ENCODE peak calls at places on chromosomes 2 and 18, in four cellular contexts. P is AG09309, S is heart right ventricle, J is fibroblast of mammary gland. Y is an unnamed sample.

GRCh38 chr2:231732604-231733003 is 24.3 kb downstream of the PTMA start:
- DNase-seq in P (no peak), S (no peak), J (no peak), Y (no peak)

GRCh38 chr2:142867161-142867560 is 10.3 kb upstream of the KYNU start:
- DNase-seq in J (no peak), S (no peak), P (no peak), Y (no peak)

GRCh38 chr18:57759650-57760049 is 43.5 kb downstream of the ATP8B1 start:
- DNase-seq in J (peak; percentile 70), P (no peak), S (no peak), Y (no peak)

GRCh38 chr2:208407667-208408066 is 1.1 kb downstream of the PTH2R start:
- DNase-seq in S (no peak), P (no peak), J (peak; percentile 22), Y (peak; percentile 3)

GRCh38 chr2:205930209-205930608 is 155.8 kb downstream of the INO80D start:
- DNase-seq in S (peak; percentile 13), P (no peak), J (peak; percentile 40), Y (peak; percentile 19)

GRCh38 chr2:238448031-238448955 is 21.6 kb downstream of the ASB1 start:
- DNase-seq in J (no peak), S (no peak), P (no peak), Y (no peak)

GRCh38 chr2:127535422-127535901 is at the start of gene MYO7B:
- DNase-seq in J (no peak), S (no peak), P (no peak), Y (no peak)

GRCh38 chr2:69789762-69790600 is 39.5 kb upstream of the GMCL1 start:
- DNase-seq in S (no peak), P (no peak), J (no peak), Y (no peak)

GRCh38 chr18:136433-136832 is 21.9 kb upstream of the USP14 start:
- DNase-seq in P (no peak), J (no peak), S (no peak), Y (no peak)

GRCh38 chr2:151849413-151850010 is 21.3 kb upstream of the ARL5A start:
- DNase-seq in P (no peak), J (no peak), S (no peak), Y (no peak)

GRCh38 chr18:44887227-44887631 is 206.5 kb downstream of the SETBP1 start:
- DNase-seq in P (peak; percentile 29), J (peak; percentile 87), S (peak; percentile 32), Y (peak; percentile 18)

GRCh38 chr2:146481629-146482028 is 1363.2 kb upstream of the ACVR2A start:
- DNase-seq in P (no peak), S (no peak), J (peak; percentile 42), Y (no peak)

GRCh38 chr2:210816769-210817168 is 260.4 kb downstream of the CPS1 start:
- DNase-seq in S (no peak), P (no peak), J (no peak), Y (no peak)

GRCh38 chr2:25313711-25314513 is 27.8 kb downstream of the DNMT3A start:
- DNase-seq in P (no peak), J (no peak), S (no peak), Y (no peak)

GRCh38 chr2:241992753-241993152 is 123.2 kb downstream of the RTP5 start:
- DNase-seq in S (no peak), P (no peak), J (no peak), Y (no peak)

GRCh38 chr2:189088566-189089225 is 90.9 kb downstream of the COL5A2 start:
- DNase-seq in S (no peak), J (no peak), P (no peak), Y (no peak)

GRCh38 chr2:146701183-146701582 is 1143.6 kb upstream of the ACVR2A start:
- DNase-seq in J (peak; percentile 21), P (no peak), S (no peak), Y (no peak)

GRCh38 chr2:73082523-73083410 is 11.3 kb upstream of the SFXN5 start:
- DNase-seq in P (no peak), J (no peak), S (no peak), Y (no peak)

GRCh38 chr2:233850745-233851144 is 3.6 kb downstream of the HJURP start:
- DNase-seq in J (no peak), P (no peak), S (no peak), Y (no peak)

GRCh38 chr2:10765461-10765860 is 44.0 kb downstream of the ATP6V1C2 start:
- DNase-seq in P (no peak), J (no peak), S (no peak), Y (no peak)

GRCh38 chr2:216765810-216766259 is 70.5 kb upstream of the IGFBP5 start:
- DNase-seq in P (no peak), J (no peak), S (peak; percentile 48), Y (no peak)

GRCh38 chr2:202605174-202605573 is 29.6 kb upstream of the FAM117B start:
- DNase-seq in S (no peak), P (no peak), J (no peak), Y (no peak)

GRCh38 chr2:191245869-191246531 is 796 bp downstream of the MYO1B start:
- DNase-seq in P (no peak), J (peak; percentile 60), S (peak; percentile 81), Y (peak; percentile 36)

GRCh38 chr18:35337256-35337655 is 7.0 kb downstream of the ZNF24 start:
- DNase-seq in S (no peak), J (no peak), P (no peak), Y (no peak)

GRCh38 chr2:168738057-168738456 is 64.4 kb upstream of the NOSTRIN start:
- DNase-seq in J (no peak), P (no peak), S (no peak), Y (no peak)

GRCh38 chr2:220437938-220438337 is 810.5 kb downstream of the SLC4A3 start:
- DNase-seq in P (no peak), J (no peak), S (no peak), Y (no peak)

GRCh38 chr2:232075859-232076258 is 114.3 kb downstream of the DIS3L2 start:
- DNase-seq in J (no peak), P (no peak), S (no peak), Y (no peak)

GRCh38 chr18:59041819-59042476 is 97.7 kb upstream of the SEC11C start:
- DNase-seq in J (no peak), P (no peak), S (no peak), Y (no peak)

GRCh38 chr2:233433794-233434193 is 79.5 kb downstream of the DGKD start:
- DNase-seq in J (no peak), S (no peak), P (no peak), Y (no peak)

GRCh38 chr2:112972423-112973086 is 5.3 kb upstream of the IL36G start:
- DNase-seq in S (no peak), J (no peak), P (no peak), Y (no peak)

GRCh38 chr18:61764381-61764780 is 128.4 kb downstream of the RNF152 start:
- DNase-seq in J (no peak), S (no peak), P (no peak), Y (no peak)

GRCh38 chr18:46204143-46204542 is 100.0 kb downstream of the HAUS1 start:
- DNase-seq in J (no peak), P (no peak), S (no peak), Y (no peak)

GRCh38 chr2:202361133-202361532 is 15.0 kb upstream of the BMPR2 start:
- DNase-seq in J (peak; percentile 76), S (no peak), P (no peak), Y (no peak)

GRCh38 chr2:180000434-180000833 is 6.7 kb downstream of the CWC22 start:
- DNase-seq in S (no peak), P (no peak), J (peak; percentile 48), Y (no peak)

GRCh38 chr2:227577555-227577954 is 21.1 kb upstream of the SCYGR2 start:
- DNase-seq in S (no peak), J (no peak), P (no peak), Y (no peak)

GRCh38 chr2:227576110-227576509 is 22.6 kb upstream of the SCYGR2 start:
- DNase-seq in S (no peak), J (no peak), P (no peak), Y (peak; percentile 7)

GRCh38 chr2:227576812-227577211 is 21.9 kb upstream of the SCYGR2 start:
- DNase-seq in S (no peak), J (no peak), P (no peak), Y (no peak)

GRCh38 chr2:227582369-227582768 is 16.3 kb upstream of the SCYGR2 start:
- DNase-seq in P (no peak), J (no peak), S (no peak), Y (no peak)

GRCh38 chr2:227578642-227579041 is 20.1 kb upstream of the SCYGR2 start:
- DNase-seq in P (no peak), J (no peak), S (no peak), Y (no peak)
- TF ChIP-seq CTCF in P (no peak), J (no peak), S (no peak), Y (no peak)

DNA sequence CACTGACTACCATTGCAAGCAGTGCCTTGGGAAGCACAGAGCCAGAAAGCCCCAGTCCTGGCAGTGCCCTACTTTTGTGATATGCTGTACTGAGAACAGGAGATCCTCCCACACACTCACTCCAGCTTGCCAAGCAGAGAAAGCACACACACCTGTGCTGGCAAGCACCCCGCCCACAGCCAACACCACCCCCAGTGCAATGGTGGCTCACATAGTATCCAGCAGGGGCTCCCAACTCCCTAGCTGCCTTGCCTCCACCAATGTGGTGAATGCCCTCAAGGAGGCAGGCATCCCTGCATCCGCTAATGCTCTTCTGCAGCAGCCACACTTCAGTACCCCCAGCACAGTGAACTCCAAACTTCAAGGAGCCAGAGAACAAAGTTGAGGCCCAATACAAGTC is 1655.8 kb downstream of the SUCLG1 start:
- DNase-seq in S (no peak), J (no peak), P (no peak), Y (no peak)
- TF ChIP-seq CTCF in S (no peak), J (no peak), P (no peak), Y (no peak)

GRCh38 chr18:8506251-8507049 is 102.8 kb upstream of the RAB12 start:
- DNase-seq in S (no peak), J (no peak), P (no peak), Y (no peak)

GRCh38 chr18:8507881-8508280 is 101.4 kb upstream of the RAB12 start:
- DNase-seq in P (peak; percentile 21), J (peak; percentile 74), S (no peak), Y (no peak)

GRCh38 chr18:8508320-8508719 is 100.9 kb upstream of the RAB12 start:
- DNase-seq in S (no peak), P (no peak), J (peak; percentile 6), Y (no peak)

GRCh38 chr18:8505036-8505435 is 104.2 kb upstream of the RAB12 start:
- DNase-seq in P (no peak), J (no peak), S (no peak), Y (no peak)

DNA sequence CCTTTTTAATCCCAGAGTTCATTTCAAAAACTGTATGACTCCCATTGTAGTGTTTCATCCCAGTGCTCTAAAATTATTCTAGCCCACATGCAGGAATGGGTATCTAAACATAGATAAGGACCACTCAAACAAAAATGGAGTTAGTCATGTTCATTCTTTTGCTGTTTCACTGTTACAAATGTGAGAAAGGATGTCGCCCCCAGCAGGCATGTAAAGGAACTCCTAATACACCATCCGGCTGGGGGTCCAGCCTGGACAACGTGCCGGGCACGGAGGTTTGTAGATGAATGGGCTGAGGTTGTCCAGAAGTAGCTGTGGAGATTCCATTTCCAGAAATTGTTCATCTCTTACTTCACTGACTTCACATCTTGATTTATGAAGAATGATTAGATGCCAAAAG is 101.9 kb upstream of the RAB12 start:
- DNase-seq in J (peak; percentile 22), P (no peak), S (no peak), Y (no peak)
- TF ChIP-seq CTCF in J (peak; percentile 45), P (peak; percentile 38), S (no peak), Y (peak; percentile 64)

DNA sequence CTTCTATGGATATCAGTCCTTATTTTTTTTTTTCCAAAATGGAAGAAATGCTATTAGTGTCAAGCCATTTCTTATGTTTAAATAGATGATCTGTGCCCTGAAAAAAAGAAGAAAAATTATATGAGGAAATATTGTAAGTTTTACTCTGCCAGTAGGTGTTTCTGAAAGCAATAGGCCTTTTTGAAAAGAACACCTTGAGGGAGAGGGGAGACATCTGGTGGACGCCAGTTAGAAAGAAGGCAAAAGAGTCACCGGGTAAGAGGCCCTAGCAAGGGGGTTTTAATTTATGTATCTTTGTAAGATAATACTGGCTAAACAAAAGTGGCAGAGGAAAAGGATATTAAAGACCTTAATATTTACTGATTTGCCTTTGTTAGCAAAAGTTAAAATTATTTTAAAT is 56.1 kb downstream of the DYNAP start:
- DNase-seq in S (no peak), P (no peak), J (peak; percentile 22), Y (no peak)
- TF ChIP-seq CTCF in S (no peak), P (peak; percentile 38), J (peak; percentile 35), Y (peak; percentile 56)

Y was measured in HFFc6.